ENCODE peak calls at places on chromosomes 16 and 17, in nine cellular contexts. Z is T follicular helper cell, H is neural crest cell, F is NCI-H1436, E is osteocyte, T is cardiac fibroblast, Y is DMS79, O is stromal cell of bone marrow, V is left cardiac atrium. K is an unnamed sample.

GRCh38 chr17:60559659-60559994 is 33.6 kb upstream of the APPBP2 start:
- DNase-seq in T (no peak), H (no peak), Y (no peak), V (no peak), F (no peak), Z (no peak), E (no peak), O (no peak), K (no peak)

GRCh38 chr16:12907670-12908233 is 6.4 kb downstream of the SHISA9 start:
- DNase-seq in V (no peak), T (no peak), E (no peak), Y (no peak), F (peak), Z (no peak), H (no peak), O (no peak), K (no peak)

GRCh38 chr17:79977711-79978544 is 57.7 kb downstream of the TBC1D16 start:
- DNase-seq in E (no peak), H (no peak), Y (no peak), V (no peak), O (no peak), Z (no peak), T (no peak), F (no peak), K (no peak)

GRCh38 chr17:15261818-15262290 is 3.3 kb downstream of the PMP22 start:
- DNase-seq in Z (no peak), E (no peak), O (no peak), Y (no peak), H (no peak), F (no peak), V (peak), T (peak), K (no peak)

GRCh38 chr16:89557230-89557935 is 3.1 kb upstream of the RPL13 start:
- DNase-seq in V (peak), Z (peak), O (peak), F (peak), T (peak), E (peak), H (peak), Y (no peak), K (peak)

GRCh38 chr16:54597222-54597621 is 310.6 kb upstream of the IRX3 start:
- DNase-seq in Z (no peak), Y (no peak), F (no peak), V (no peak), H (no peak), T (no peak), E (peak), O (no peak), K (no peak)

GRCh38 chr17:1162116-1162855 is 17.5 kb downstream of the ABR start:
- DNase-seq in T (no peak), E (no peak), Z (no peak), H (no peak), V (no peak), O (no peak), F (peak), Y (no peak), K (no peak)

GRCh38 chr17:37392024-37392590 is 14.5 kb downstream of the ACACA start:
- DNase-seq in Z (no peak), H (no peak), F (no peak), E (no peak), T (peak), Y (peak), O (peak), V (no peak), K (no peak)

GRCh38 chr17:82667668-82668000 is 19.4 kb upstream of the WDR45B start:
- DNase-seq in H (no peak), Z (no peak), E (no peak), V (no peak), F (no peak), Y (no peak), O (no peak), T (no peak), K (no peak)

GRCh38 chr17:68391561-68392268 is 65.6 kb downstream of the WIPI1 start:
- DNase-seq in T (no peak), O (peak), Z (no peak), Y (no peak), E (peak), H (no peak), V (no peak), F (no peak), K (no peak)

GRCh38 chr16:83781-84615 is 6.0 kb downstream of the MPG start:
- DNase-seq in Y (peak), H (no peak), Z (no peak), O (no peak), T (peak), F (no peak), V (peak), E (no peak), K (no peak)

GRCh38 chr16:2088192-2088631 is 40.4 kb downstream of the TSC2 start:
- DNase-seq in E (no peak), T (no peak), V (no peak), Z (no peak), H (no peak), F (no peak), Y (no peak), O (no peak), K (no peak)

GRCh38 chr17:27429666-27430382 is 26.4 kb upstream of the KSR1 start:
- DNase-seq in H (no peak), F (no peak), E (no peak), V (no peak), Y (no peak), T (no peak), Z (no peak), O (no peak), K (no peak)

GRCh38 chr16:89412811-89413210 is 77.5 kb downstream of the ANKRD11 start:
- DNase-seq in O (no peak), E (no peak), Y (no peak), T (no peak), F (no peak), Z (no peak), V (no peak), H (peak), K (no peak)

GRCh38 chr16:50591800-50592771 is 43.9 kb downstream of the NKD1 start:
- DNase-seq in Z (no peak), E (no peak), T (no peak), Y (no peak), H (no peak), O (no peak), F (peak), V (peak), K (no peak)